ENCODE peak calls at places on chromosomes 7 and 10, in seven cellular contexts. J, Z, C, V, K, B and U are unnamed samples.
A peak's percentile ranks its signal among the peaks of the same experiment; 100 is the strongest.

GRCh38 chr10:71431945-71432905 is 35.5 kb downstream of the CDH23 start:
- DNase-seq in V (no peak), C (no peak), Z (peak; percentile 16), K (no peak), B (no peak), J (no peak), U (peak; percentile 84)

GRCh38 chr10:102384053-102384452 is 11.5 kb upstream of the NFKB2 start:
- DNase-seq in J (peak; percentile 34), Z (no peak), V (no peak), K (no peak), B (no peak), C (no peak), U (peak; percentile 82)

GRCh38 chr7:101659706-101660105 is 30.6 kb upstream of the MYL10 start:
- DNase-seq in B (no peak), Z (no peak), V (no peak), C (no peak), J (no peak), K (no peak), U (no peak)

GRCh38 chr10:70458329-70459060 is 17.0 kb upstream of the NODAL start:
- DNase-seq in V (peak; percentile 69), K (peak; percentile 58), J (peak; percentile 73), C (no peak), Z (no peak), B (no peak), U (peak; percentile 85)

GRCh38 chr10:132398566-132398991 is 1.6 kb downstream of the PWWP2B start:
- DNase-seq in C (no peak), B (no peak), J (no peak), Z (no peak), V (no peak), K (peak; percentile 41), U (peak; percentile 53)

GRCh38 chr7:24757799-24758275 is 573 bp upstream of the GSDME start:
- DNase-seq in V (peak; percentile 66), K (no peak), J (peak; percentile 48), B (no peak), Z (peak; percentile 62), C (no peak), U (peak; percentile 55)

GRCh38 chr7:99379043-99379577 is 4.6 kb downstream of the ARPC1B start:
- DNase-seq in J (peak; percentile 96), B (no peak), K (no peak), V (peak; percentile 93), Z (peak; percentile 55), C (peak; percentile 77), U (peak; percentile 67)

GRCh38 chr7:78020131-78020873 is 221.7 kb downstream of the PHTF2 start:
- DNase-seq in B (peak; percentile 18), C (peak; percentile 70), V (peak; percentile 77), Z (peak; percentile 79), J (peak; percentile 91), K (peak; percentile 45), U (peak; percentile 71)

GRCh38 chr7:117143580-117143979 is 179.3 kb downstream of the WNT2 start:
- DNase-seq in C (no peak), B (no peak), K (no peak), V (peak; percentile 69), J (no peak), Z (no peak), U (no peak)

GRCh38 chr7:138753611-138754010 is 44.2 kb upstream of the TMEM213 start:
- DNase-seq in J (no peak), B (no peak), V (no peak), C (no peak), Z (no peak), K (no peak), U (no peak)

GRCh38 chr10:131210181-131210580 is 101.3 kb downstream of the TCERG1L start:
- DNase-seq in B (no peak), Z (no peak), C (no peak), V (no peak), K (no peak), J (no peak), U (no peak)

GRCh38 chr10:30877111-30877510 is 154.6 kb downstream of the ZNF438 start:
- DNase-seq in C (no peak), J (no peak), B (no peak), K (no peak), Z (no peak), V (peak; percentile 13), U (no peak)

GRCh38 chr10:33416209-33416608 is 81.7 kb upstream of the NRP1 start:
- DNase-seq in V (no peak), J (no peak), C (no peak), Z (no peak), B (no peak), K (no peak), U (no peak)

GRCh38 chr7:45683556-45684148 is 109.5 kb downstream of the ADCY1 start:
- DNase-seq in Z (no peak), V (no peak), K (no peak), C (no peak), B (no peak), J (no peak), U (no peak)

GRCh38 chr10:106577266-106577665 is 587.2 kb downstream of the SORCS1 start:
- DNase-seq in Z (peak; percentile 3), K (no peak), V (peak; percentile 95), B (no peak), J (peak; percentile 37), C (no peak), U (peak; percentile 30)

GRCh38 chr7:103879411-103879810 is 110.0 kb downstream of the RELN start:
- DNase-seq in Z (no peak), K (no peak), C (no peak), J (no peak), V (no peak), B (no peak), U (no peak)

GRCh38 chr10:51436805-51437204 is 262.6 kb downstream of the CSTF2T start:
- DNase-seq in V (no peak), B (no peak), J (no peak), Z (no peak), K (no peak), C (no peak), U (no peak)